ENCODE peak calls at places on chromosomes 3 and 15, in six cellular contexts. Z is HCT116, M is cardiac muscle cell, Y is coronary artery, N is brain microvascular endothelial cell, G is IMR-90. O is an unnamed sample.

GRCh38 chr3:113212155-113212844 is 943 bp downstream of the BOC start:
- DNase-seq in G (no peak), M (peak), N (no peak), Z (no peak), Y (no peak), O (no peak)

GRCh38 chr3:128366652-128367051 is 100.0 kb downstream of the DNAJB8 start:
- DNase-seq in M (no peak), Z (no peak), Y (no peak), N (no peak), G (no peak), O (no peak)

GRCh38 chr3:188170461-188171459 is 16.8 kb downstream of the LPP start:
- DNase-seq in N (no peak), Y (no peak), Z (no peak), G (no peak), M (no peak), O (no peak)

GRCh38 chr3:171163724-171164465 is 137.4 kb upstream of the SLC2A2 start:
- DNase-seq in Y (no peak), Z (no peak), N (no peak), M (no peak), G (no peak), O (no peak)

GRCh38 chr3:108477511-108478147 is 32.8 kb downstream of the MYH15 start:
- DNase-seq in G (peak), Y (no peak), Z (peak), N (peak), M (peak), O (peak)

GRCh38 chr15:83030021-83030420 is 18.6 kb upstream of the C15orf40 start:
- DNase-seq in G (peak), M (no peak), Y (no peak), Z (peak), N (peak), O (no peak)

GRCh38 chr3:75118805-75119204 is 504.3 kb upstream of the CNTN3 start:
- DNase-seq in N (no peak), G (no peak), Z (no peak), Y (no peak), M (no peak), O (no peak)

GRCh38 chr3:57152761-57153160 is 12.4 kb downstream of the IL17RD start:
- DNase-seq in M (no peak), G (no peak), Z (no peak), Y (peak), N (no peak), O (no peak)

GRCh38 chr15:59687831-59688230 is 1.3 kb downstream of the BNIP2 start:
- DNase-seq in Y (no peak), N (peak), Z (no peak), G (peak), M (no peak), O (no peak)

GRCh38 chr15:68730491-68731317 is 90.0 kb downstream of the ANP32A start:
- DNase-seq in Z (peak), Y (no peak), N (peak), G (peak), M (peak), O (no peak)

GRCh38 chr3:11116336-11117059 is 37.8 kb upstream of the HRH1 start:
- DNase-seq in Y (no peak), N (no peak), M (no peak), G (peak), Z (no peak), O (no peak)

GRCh38 chr3:40720351-40720750 is 195.6 kb downstream of the ZNF621 start:
- DNase-seq in M (no peak), Y (no peak), N (no peak), Z (no peak), G (no peak), O (no peak)

GRCh38 chr3:172179680-172180399 is 140.5 kb downstream of the FNDC3B start:
- DNase-seq in Y (no peak), Z (no peak), G (no peak), N (no peak), M (no peak), O (no peak)

GRCh38 chr3:32374788-32375595 is 16.7 kb upstream of the CMTM7 start:
- DNase-seq in N (peak), Y (no peak), Z (peak), G (peak), M (peak), O (peak)

GRCh38 chr15:42427429-42428223 is 63.3 kb downstream of the ZNF106 start:
- DNase-seq in G (peak), Z (no peak), M (no peak), Y (no peak), N (peak), O (no peak)

DNA sequence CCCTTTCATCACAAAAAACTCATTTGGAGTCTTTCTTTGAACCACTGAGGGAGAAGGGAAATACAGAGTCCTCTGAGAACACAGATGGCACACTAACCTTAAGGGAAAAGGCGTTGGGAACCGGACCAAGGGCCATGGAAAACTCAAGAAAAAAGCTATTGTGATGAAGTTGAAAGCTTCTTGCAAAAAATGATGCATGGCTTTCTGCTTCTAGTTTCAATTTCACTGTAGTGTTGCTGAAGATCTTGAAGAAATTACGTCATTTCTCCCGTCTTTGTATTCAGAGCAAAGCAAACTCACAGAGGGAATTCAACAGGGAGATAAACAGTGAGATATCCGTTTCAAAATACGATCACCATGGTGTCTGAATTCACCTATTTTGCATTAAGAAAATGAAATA is 642.3 kb upstream of the ADAMTS9 start:
- DNase-seq in Z (no peak), G (peak), M (no peak), N (no peak), Y (no peak), O (no peak)
- H3K27ac ChIP-seq in Z (no peak), G (no peak), M (no peak), N (no peak), Y (no peak), O (no peak)

GRCh38 chr3:60431599-60431958 is 819.7 kb downstream of the FHIT start:
- DNase-seq in Y (no peak), G (peak), N (peak), Z (no peak), M (peak), O (no peak)
- TF ChIP-seq CTCF in Y (no peak), G (peak), N (peak), Z (no peak), M (peak), O (no peak)

DNA sequence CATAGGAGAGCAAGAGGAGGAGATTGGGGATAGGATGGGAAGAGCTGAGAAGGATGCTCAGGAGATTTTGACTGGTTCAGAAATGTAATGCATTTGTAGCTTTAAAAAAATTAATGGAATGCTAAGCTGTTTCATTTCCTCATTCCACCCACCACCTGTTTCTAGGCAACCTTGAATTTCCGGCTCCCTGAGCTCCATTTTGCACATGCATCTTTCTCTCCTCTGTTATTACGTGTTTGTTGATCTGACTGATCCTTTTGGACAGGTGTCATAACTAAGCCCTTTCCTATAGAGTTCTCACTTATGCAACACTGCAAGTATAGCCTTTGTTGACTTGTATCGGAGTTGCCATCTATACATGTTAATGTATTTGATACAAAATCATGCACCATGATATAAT is 4.3 kb downstream of the TMPRSS7 start:
- DNase-seq in G (peak), N (no peak), Z (no peak), Y (no peak), M (no peak), O (no peak)
- H3K4me3 ChIP-seq in G (no peak), N (no peak), Z (no peak), Y (no peak), M (no peak), O (no peak)

GRCh38 chr15:31387483-31388118 is 61.0 kb downstream of the KLF13 start:
- DNase-seq in Z (no peak), N (no peak), G (peak), Y (peak), M (peak), O (peak)
- H3K27ac ChIP-seq in Z (no peak), N (no peak), G (no peak), Y (peak), M (peak), O (peak)

O was measured in CD8-positive, alpha-beta T cell.